ENCODE peak calls at places on chromosomes 3 and 15, in four cellular contexts. N is PC-3, K is testis, L is AG04450. Q is an unnamed sample. For H3K27me3, the result is how much of the 10 kb centered on the place peaks cover.

GRCh38 chr3:162302983-162303624 is 806.5 kb downstream of the OTOL1 start:
- DNase-seq in N (no peak), K (no peak), L (no peak), Q (no peak)

GRCh38 chr3:179768080-179768479 is 115.2 kb downstream of the USP13 start:
- DNase-seq in N (peak), K (peak), L (peak), Q (peak)

GRCh38 chr3:33144433-33144832 is 30.6 kb downstream of the CRTAP start:
- DNase-seq in N (peak), K (peak), L (no peak), Q (peak)

GRCh38 chr15:60379466-60380274 is 18.1 kb downstream of the ANXA2 start:
- DNase-seq in N (peak), K (no peak), L (peak), Q (no peak)

GRCh38 chr3:190807719-190808375 is 54.6 kb downstream of the GMNC start:
- DNase-seq in N (no peak), K (peak), L (no peak), Q (no peak)

GRCh38 chr15:69298697-69299441 is at the start of gene PAQR5:
- DNase-seq in N (peak), K (peak), L (no peak), Q (peak)

GRCh38 chr3:14503706-14504065 is 36.5 kb downstream of the GRIP2 start:
- DNase-seq in N (no peak), K (no peak), L (no peak), Q (no peak)

GRCh38 chr15:53716909-53717878 is 42.3 kb downstream of the WDR72 start:
- DNase-seq in N (peak), K (no peak), L (no peak), Q (peak)

GRCh38 chr3:123150449-123150954 is 51.2 kb upstream of the SEC22A start:
- DNase-seq in N (no peak), K (no peak), L (no peak), Q (peak)

GRCh38 chr3:71962561-71963240 is 177.8 kb upstream of the PROK2 start:
- DNase-seq in N (peak), K (no peak), L (no peak), Q (no peak)

GRCh38 chr15:39199076-39199475 is 381.8 kb upstream of the THBS1 start:
- DNase-seq in N (no peak), K (no peak), L (no peak), Q (no peak)

GRCh38 chr3:62918752-62919151 is 43.5 kb upstream of the CADPS start:
- DNase-seq in N (no peak), K (no peak), L (no peak), Q (no peak)

GRCh38 chr15:42082832-42083604 is 11.3 kb downstream of the PLA2G4D start:
- DNase-seq in N (no peak), K (peak), L (no peak), Q (no peak)

GRCh38 chr15:20346082-20346805 is 195.4 kb downstream of the GOLGA6L6 start:
- DNase-seq in N (no peak), K (peak), L (no peak), Q (no peak)

GRCh38 chr15:95017950-95018349 is 786.6 kb downstream of the MCTP2 start:
- DNase-seq in N (peak), K (peak), L (no peak), Q (no peak)

GRCh38 chr3:35528728-35529127 is 110.6 kb upstream of the ARPP21 start:
- DNase-seq in N (no peak), K (no peak), L (no peak), Q (no peak)

GRCh38 chr3:114896978-114897377 is 250.1 kb downstream of the ZBTB20 start:
- DNase-seq in N (no peak), K (no peak), L (no peak), Q (no peak)

GRCh38 chr15:34799149-34799824 is 3.9 kb upstream of the ACTC1 start:
- DNase-seq in N (no peak), K (peak), L (no peak), Q (peak)

GRCh38 chr3:10224794-10225660 is 23.2 kb upstream of the TATDN2 start:
- DNase-seq in N (peak), K (peak), L (no peak), Q (peak)

GRCh38 chr3:141863497-141863896 is 12.9 kb upstream of the ATP1B3 start:
- DNase-seq in N (no peak), K (no peak), L (no peak), Q (no peak)

GRCh38 chr3:195033531-195034091 is 237.3 kb downstream of the XXYLT1 start:
- DNase-seq in N (peak), K (no peak), L (no peak), Q (no peak)

GRCh38 chr15:74958320-74958907 is 1.8 kb upstream of the RPP25 start:
- DNase-seq in N (peak), K (peak), L (no peak), Q (no peak)

GRCh38 chr15:74240002-74240568 is 4.0 kb downstream of the CCDC33 start:
- DNase-seq in N (peak), K (peak), L (no peak), Q (no peak)

GRCh38 chr3:143597774-143598652 is 250.3 kb downstream of the SLC9A9 start:
- DNase-seq in N (peak), K (no peak), L (no peak), Q (no peak)

GRCh38 chr3:127851899-127852298 is 29.6 kb upstream of the MGLL start:
- DNase-seq in N (no peak), K (no peak), L (no peak), Q (peak)

GRCh38 chr15:67769468-67770097 is 55.7 kb upstream of the SKOR1 start:
- DNase-seq in N (no peak), K (no peak), L (no peak), Q (no peak)

GRCh38 chr3:161371441-161372320 is at the start of gene SPTSSB:
- DNase-seq in N (peak), K (no peak), L (no peak), Q (peak)

GRCh38 chr3:99659965-99660364 is 21.6 kb downstream of the COL8A1 start:
- DNase-seq in N (no peak), K (no peak), L (no peak), Q (no peak)

GRCh38 chr15:57591237-57591821 is 375 bp upstream of the MYZAP start:
- DNase-seq in N (peak), K (no peak), L (no peak), Q (no peak)

GRCh38 chr15:23073890-23074631 is 34.7 kb upstream of the TUBGCP5 start:
- DNase-seq in N (peak), K (no peak), L (no peak), Q (no peak)

GRCh38 chr3:64539451-64540196 is 148.2 kb downstream of the ADAMTS9 start:
- DNase-seq in N (no peak), K (peak), L (peak), Q (no peak)

GRCh38 chr15:65110676-65111292 is 4.2 kb downstream of the UBAP1L start:
- DNase-seq in N (no peak), K (no peak), L (peak), Q (peak)

DNA sequence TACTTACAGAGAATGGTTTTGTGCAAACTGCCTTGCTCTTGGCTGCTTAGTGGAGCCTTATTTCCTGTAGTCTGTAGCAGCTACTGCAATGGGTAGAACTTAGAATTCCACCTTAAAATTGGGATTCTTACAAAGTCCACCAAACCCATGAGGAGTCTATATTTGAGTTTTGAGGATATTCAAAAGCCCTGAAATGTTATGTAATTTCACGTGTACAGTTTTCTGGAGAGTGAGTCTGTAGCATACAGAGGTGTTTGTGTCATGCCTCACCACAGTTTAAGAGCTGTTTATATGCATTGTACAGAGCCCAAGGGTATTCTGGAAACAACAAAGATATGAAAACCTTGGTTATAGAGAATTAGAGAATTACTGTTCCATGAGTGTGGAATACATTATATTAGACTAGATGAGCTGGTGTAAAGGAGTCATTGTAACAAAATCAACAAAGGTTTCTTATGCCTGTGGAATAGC is 114.4 kb downstream of the MBNL1 start:
- DNase-seq in N (no peak), K (no peak), L (no peak), Q (no peak)
- H3K27ac ChIP-seq in N (no peak), K (no peak), L (no peak), Q (no peak)

DNA sequence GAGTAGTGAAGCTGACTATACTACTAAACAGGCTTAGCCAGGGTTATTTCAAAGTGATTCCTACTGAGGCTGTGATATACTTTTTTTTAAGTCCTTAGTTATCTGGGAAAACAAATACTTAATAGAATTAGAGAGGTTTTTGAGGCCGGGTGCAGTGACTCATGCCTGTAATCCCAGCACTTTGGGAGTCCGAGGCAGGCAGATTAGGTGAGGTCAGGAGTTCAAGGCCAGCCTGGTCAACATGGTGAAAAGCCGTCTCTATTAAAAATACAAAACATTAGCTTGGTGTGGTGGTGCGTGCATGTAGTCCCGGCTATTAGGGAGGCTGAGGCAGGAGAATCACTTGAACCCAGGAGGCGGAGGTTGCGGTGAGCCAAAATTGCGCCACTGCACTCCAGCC is 34.2 kb downstream of the PRTG start:
- DNase-seq in N (no peak), K (no peak), L (no peak), Q (peak)
- H3K27me3 ChIP-seq in N (under half), K (under half), L (under half), Q (under half)

GRCh38 chr15:78415284-78415683 is 22.7 kb upstream of the IREB2 start:
- DNase-seq in N (peak), K (no peak), L (no peak), Q (peak)
- TF ChIP-seq CTCF in N (peak), K (no peak), L (peak), Q (peak)

GRCh38 chr3:107325446-107325845 is 51.8 kb upstream of the CCDC54 start:
- DNase-seq in N (no peak), K (no peak), L (no peak), Q (no peak)
- H3K27ac ChIP-seq in N (no peak), K (no peak), L (no peak), Q (no peak)

DNA sequence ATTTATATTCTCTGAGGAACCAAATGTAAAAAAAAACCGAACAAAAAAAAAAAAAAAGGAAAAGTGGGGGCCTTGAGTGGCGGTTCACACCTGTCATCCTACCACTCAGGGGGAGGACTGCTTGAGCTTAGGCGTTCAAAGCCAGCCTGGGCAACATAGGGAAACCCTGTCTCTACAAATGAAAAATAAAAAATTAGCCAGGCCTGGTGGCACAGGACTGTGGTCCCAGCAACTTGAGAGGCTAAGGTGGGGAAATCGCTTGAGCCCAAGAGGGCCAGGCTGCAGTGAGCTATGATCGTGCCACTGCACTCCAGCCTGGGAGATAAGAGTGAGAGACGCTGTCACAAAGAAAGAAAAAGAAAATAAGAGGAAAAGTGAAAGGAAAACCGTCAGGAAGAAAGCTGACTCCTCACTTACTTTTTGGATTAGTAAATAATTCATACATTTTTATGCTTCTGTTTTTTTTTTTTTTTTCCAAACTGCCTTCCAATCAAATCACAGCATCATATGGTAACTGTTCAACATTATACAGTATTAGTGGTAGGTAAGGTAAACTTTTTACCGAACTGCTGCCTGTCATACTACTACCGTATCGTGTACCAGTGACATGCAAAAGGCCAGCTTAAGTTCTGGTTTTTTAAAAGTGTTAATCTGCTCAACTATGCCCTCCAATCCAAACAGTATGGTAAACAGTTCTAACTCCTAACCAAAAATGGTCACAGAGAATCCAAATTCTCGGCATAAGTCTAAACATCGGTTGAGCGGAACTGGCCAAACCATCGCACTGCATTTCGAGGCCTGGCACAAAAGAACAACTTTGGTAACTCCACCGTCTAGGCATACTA is 1.2 kb downstream of the PHC3 start:
- DNase-seq in N (peak), K (no peak), L (no peak), Q (no peak)
- H3K27me3 ChIP-seq in N (under half), K (under half), L (under half), Q (under half)

GRCh38 chr3:119530418-119530817 is 29.0 kb downstream of the CD80 start:
- DNase-seq in N (no peak), K (no peak), L (no peak), Q (no peak)

GRCh38 chr3:119524931-119525662 is 26.8 kb downstream of the TIMMDC1 start:
- DNase-seq in N (peak), K (no peak), L (no peak), Q (no peak)

GRCh38 chr3:119529883-119530282 is 29.5 kb downstream of the CD80 start:
- DNase-seq in N (no peak), K (no peak), L (peak), Q (no peak)

GRCh38 chr3:119527731-119528130 is 29.4 kb downstream of the TIMMDC1 start:
- DNase-seq in N (no peak), K (no peak), L (no peak), Q (no peak)
- TF ChIP-seq CTCF in N (no peak), K (no peak), L (no peak), Q (no peak)

GRCh38 chr3:12588674-12589054 is 31.8 kb downstream of the MKRN2 start:
- DNase-seq in N (no peak), K (no peak), L (no peak), Q (no peak)

GRCh38 chr3:12588039-12588673 is 31.3 kb downstream of the MKRN2 start:
- DNase-seq in N (peak), K (no peak), L (no peak), Q (no peak)

GRCh38 chr3:12591997-12592715 is 35.3 kb downstream of the MKRN2 start:
- DNase-seq in N (no peak), K (no peak), L (no peak), Q (no peak)

GRCh38 chr3:12590096-12590495 is 33.2 kb downstream of the MKRN2 start:
- DNase-seq in N (no peak), K (no peak), L (no peak), Q (no peak)

GRCh38 chr3:12591456-12591855 is 34.6 kb downstream of the MKRN2 start:
- DNase-seq in N (no peak), K (no peak), L (no peak), Q (no peak)
- H3K27ac ChIP-seq in N (no peak), K (no peak), L (no peak), Q (no peak)

DNA sequence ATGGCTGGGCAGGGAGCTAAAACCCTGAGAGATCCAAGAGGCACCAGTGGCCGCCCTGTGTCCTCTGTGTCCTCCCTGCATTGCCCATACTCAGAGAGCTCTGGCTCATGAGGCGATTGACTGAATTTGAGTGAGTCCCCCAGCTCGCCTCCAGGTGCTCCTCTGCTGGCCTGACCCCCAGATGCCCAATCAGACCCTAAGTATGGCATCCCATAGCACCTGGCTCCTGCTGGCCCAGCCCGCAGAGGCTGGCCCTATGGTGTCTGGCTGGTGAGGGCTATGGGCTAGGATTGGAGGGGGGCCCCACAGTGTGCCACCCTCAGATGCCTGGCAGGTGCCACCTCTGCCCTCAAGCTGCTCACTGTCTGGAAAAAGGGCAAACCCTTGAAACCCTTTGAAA is 1.6 kb upstream of the TKT start:
- DNase-seq in N (no peak), K (no peak), L (no peak), Q (no peak)
- H3K27me3 ChIP-seq in N (under half), K (under half), L (under half), Q (under half)

GRCh38 chr3:97896547-97896946 is 74.7 kb downstream of the CRYBG3 start:
- DNase-seq in N (no peak), K (no peak), L (no peak), Q (no peak)
- TF ChIP-seq CTCF in N (peak), K (no peak), L (no peak), Q (no peak)